ENCODE peak calls at places on chromosomes 12 and 14, in four cellular contexts. J, F, C and Q are unnamed samples.

GRCh38 chr14:68423686-68424085 is 369.2 kb downstream of the ZFP36L1 start:
- DNase-seq in F (no peak), C (no peak), J (no peak), Q (no peak)

GRCh38 chr14:21978184-21978998 is 304.8 kb upstream of the OR4E1 start:
- DNase-seq in F (peak; percentile 15), J (peak; percentile 50), C (no peak), Q (peak; percentile 78)

GRCh38 chr12:89663577-89664357 is 44.9 kb downstream of the ATP2B1 start:
- DNase-seq in J (peak; percentile 18), C (peak; percentile 22), F (peak; percentile 20), Q (peak; percentile 34)

GRCh38 chr14:101598159-101598558 is 36.9 kb downstream of the DIO3 start:
- DNase-seq in C (no peak), F (no peak), J (no peak), Q (no peak)

GRCh38 chr12:12683725-12684124 is 12.3 kb downstream of the GPR19 start:
- DNase-seq in J (no peak), F (no peak), C (no peak), Q (no peak)

GRCh38 chr14:72519543-72519942 is 374.4 kb downstream of the DPF3 start:
- DNase-seq in C (no peak), J (peak; percentile 30), F (no peak), Q (peak; percentile 60)

GRCh38 chr12:71183018-71183417 is 25.2 kb upstream of the TSPAN8 start:
- DNase-seq in F (no peak), C (no peak), J (no peak), Q (no peak)

GRCh38 chr12:9701380-9702154 is 31.3 kb downstream of the CLECL1 start:
- DNase-seq in C (no peak), J (peak; percentile 32), F (no peak), Q (peak; percentile 67)

GRCh38 chr12:3018284-3019004 is 58.7 kb upstream of the TSPAN9 start:
- DNase-seq in J (no peak), C (no peak), F (no peak), Q (no peak)

GRCh38 chr12:119258149-119258548 is 76.4 kb upstream of the CCDC60 start:
- DNase-seq in C (no peak), F (no peak), J (no peak), Q (no peak)